ENCODE peak calls at places on chromosome 10, in eight cellular contexts. Q, S, C, R, U, X, E and W are unnamed samples.

GRCh38 chr10:31395695-31396094 is 76.7 kb downstream of the ZEB1 start:
- ATAC-seq in Q (no peak), S (no peak), C (no peak), R (no peak), U (peak; percentile 19), X (peak; percentile 60), E (no peak), W (no peak)

GRCh38 chr10:2980791-2981360 is 86.5 kb upstream of the PFKP start:
- ATAC-seq in Q (no peak), S (peak; percentile 65), C (no peak), R (no peak), U (no peak), X (no peak), E (peak; percentile 75), W (no peak)

GRCh38 chr10:114172241-114172640 is 1.8 kb downstream of the CCDC186 start:
- ATAC-seq in Q (no peak), S (no peak), C (no peak), R (no peak), U (no peak), X (no peak), E (no peak), W (no peak)

GRCh38 chr10:73647875-73648228 is 6.6 kb upstream of the MYOZ1 start:
- ATAC-seq in Q (peak; percentile 3), S (no peak), C (peak; percentile 23), R (no peak), U (no peak), X (no peak), E (peak; percentile 10), W (peak; percentile 4)

GRCh38 chr10:68172324-68172723 is 59.6 kb downstream of the ATOH7 start:
- ATAC-seq in Q (no peak), S (no peak), C (no peak), R (no peak), U (no peak), X (no peak), E (no peak), W (no peak)

GRCh38 chr10:20912969-20913368 is 15.9 kb upstream of the NEBL start:
- ATAC-seq in Q (no peak), S (no peak), C (no peak), R (no peak), U (no peak), X (no peak), E (no peak), W (no peak)

GRCh38 chr10:62457196-62457595 is 83.0 kb downstream of the ZNF365 start:
- ATAC-seq in Q (no peak), S (no peak), C (no peak), R (no peak), U (no peak), X (no peak), E (no peak), W (no peak)

GRCh38 chr10:9028211-9028610 is 973.7 kb downstream of the GATA3 start:
- ATAC-seq in Q (no peak), S (no peak), C (no peak), R (no peak), U (peak; percentile 41), X (no peak), E (no peak), W (no peak)

GRCh38 chr10:76115471-76116155 is 684.2 kb downstream of the LRMDA start:
- ATAC-seq in Q (peak; percentile 12), S (no peak), C (no peak), R (no peak), U (no peak), X (peak; percentile 81), E (peak; percentile 55), W (no peak)

GRCh38 chr10:89184638-89185037 is 22.5 kb downstream of the CH25H start:
- ATAC-seq in Q (no peak), S (no peak), C (no peak), R (no peak), U (no peak), X (no peak), E (no peak), W (no peak)

GRCh38 chr10:80468806-80469421 is 14.8 kb downstream of the TSPAN14 start:
- ATAC-seq in Q (peak; percentile 6), S (no peak), C (no peak), R (no peak), U (no peak), X (no peak), E (no peak), W (no peak)

GRCh38 chr10:87608756-87609155 is 50.9 kb upstream of the PAPSS2 start:
- ATAC-seq in Q (peak; percentile 34), S (no peak), C (peak; percentile 28), R (no peak), U (no peak), X (no peak), E (no peak), W (no peak)

GRCh38 chr10:80409121-80409520 is 770 bp downstream of the PRXL2A start:
- ATAC-seq in Q (no peak), S (no peak), C (peak; percentile 7), R (no peak), U (no peak), X (peak; percentile 1), E (no peak), W (no peak)

GRCh38 chr10:28983799-28984198 is 305.1 kb upstream of the LYZL1 start:
- ATAC-seq in Q (peak; percentile 39), S (peak; percentile 19), C (no peak), R (no peak), U (no peak), X (no peak), E (no peak), W (peak; percentile 75)

GRCh38 chr10:12960431-12960898 is 41.0 kb downstream of the CCDC3 start:
- ATAC-seq in Q (peak; percentile 34), S (peak; percentile 74), C (no peak), R (no peak), U (no peak), X (peak; percentile 71), E (no peak), W (peak; percentile 76)

GRCh38 chr10:48589266-48589665 is 15.6 kb downstream of the ARHGAP22 start:
- ATAC-seq in Q (no peak), S (peak; percentile 83), C (no peak), R (no peak), U (no peak), X (peak; percentile 58), E (peak; percentile 65), W (peak; percentile 81)

GRCh38 chr10:29142516-29143314 is 146.2 kb upstream of the LYZL1 start:
- ATAC-seq in Q (no peak), S (no peak), C (peak; percentile 78), R (no peak), U (no peak), X (no peak), E (no peak), W (no peak)

GRCh38 chr10:121818599-121818998 is 109.2 kb downstream of the ATE1 start:
- ATAC-seq in Q (no peak), S (peak; percentile 67), C (no peak), R (no peak), U (no peak), X (no peak), E (no peak), W (no peak)

GRCh38 chr10:44864637-44865288 is 46.4 kb upstream of the TMEM72 start:
- ATAC-seq in Q (peak; percentile 98), S (peak; percentile 94), C (peak; percentile 91), R (peak; percentile 90), U (peak; percentile 88), X (peak; percentile 97), E (peak; percentile 94), W (peak; percentile 98)

GRCh38 chr10:92799591-92799990 is 48.7 kb upstream of the EXOC6 start:
- ATAC-seq in Q (no peak), S (no peak), C (no peak), R (no peak), U (no peak), X (no peak), E (no peak), W (no peak)

GRCh38 chr10:79242620-79243152 is 104.6 kb upstream of the PPIF start:
- ATAC-seq in Q (peak; percentile 44), S (peak; percentile 73), C (peak; percentile 14), R (no peak), U (peak; percentile 32), X (peak; percentile 38), E (peak; percentile 71), W (peak; percentile 41)

GRCh38 chr10:113056468-113057021 is 106.5 kb downstream of the TCF7L2 start:
- ATAC-seq in Q (peak; percentile 16), S (peak; percentile 59), C (no peak), R (no peak), U (no peak), X (no peak), E (peak; percentile 44), W (no peak)

GRCh38 chr10:112191223-112191622 is 7.7 kb upstream of the GPAM start:
- ATAC-seq in Q (no peak), S (no peak), C (no peak), R (no peak), U (no peak), X (no peak), E (no peak), W (no peak)

GRCh38 chr10:72087392-72087968 is 871 bp downstream of the SPOCK2 start:
- ATAC-seq in Q (peak; percentile 47), S (peak; percentile 22), C (peak; percentile 44), R (peak; percentile 28), U (peak; percentile 33), X (peak; percentile 65), E (peak; percentile 46), W (peak; percentile 59)

GRCh38 chr10:96646774-96647173 is 60.0 kb upstream of the TM9SF3 start:
- ATAC-seq in Q (no peak), S (no peak), C (no peak), R (no peak), U (no peak), X (no peak), E (no peak), W (no peak)

GRCh38 chr10:124611738-124612137 is 132.4 kb downstream of the FAM53B start:
- ATAC-seq in Q (peak; percentile 5), S (no peak), C (no peak), R (no peak), U (peak; percentile 14), X (no peak), E (no peak), W (no peak)

GRCh38 chr10:73850205-73850604 is 24.1 kb downstream of the CAMK2G start:
- ATAC-seq in Q (no peak), S (no peak), C (no peak), R (no peak), U (no peak), X (no peak), E (no peak), W (no peak)

GRCh38 chr10:71326464-71326881 is 7.4 kb downstream of the SLC29A3 start:
- ATAC-seq in Q (no peak), S (no peak), C (no peak), R (no peak), U (no peak), X (no peak), E (no peak), W (no peak)